ENCODE peak calls at places on chromosomes 13 and 19, in five cellular contexts. One of them, this sample, is unnamed. For H3K9me3, the result is how much of the 10 kb centered on the place peaks cover.

GRCh38 chr19:11019262-11019661 is 58.4 kb downstream of the SMARCA4 start:
- DNase-seq in ovary: no peak
- DNase-seq in BE2C: no peak
- DNase-seq in esophagus squamous epithelium: no peak
- DNase-seq in left lung: no peak
- DNase-seq in this sample: no peak

GRCh38 chr13:112066624-112067004 is 335 bp upstream of the SOX1 start:
- DNase-seq in ovary: peak
- DNase-seq in BE2C: no peak
- DNase-seq in esophagus squamous epithelium: no peak
- DNase-seq in left lung: peak
- DNase-seq in this sample: no peak

GRCh38 chr19:35403116-35403760 is 32.4 kb downstream of the GPR42 start:
- DNase-seq in ovary: no peak
- DNase-seq in BE2C: no peak
- DNase-seq in esophagus squamous epithelium: no peak
- DNase-seq in left lung: no peak
- DNase-seq in this sample: no peak

GRCh38 chr19:9819590-9819898 is 665 bp upstream of the FBXL12 start:
- DNase-seq in ovary: no peak
- DNase-seq in BE2C: no peak
- DNase-seq in esophagus squamous epithelium: no peak
- DNase-seq in left lung: no peak
- DNase-seq in this sample: no peak

GRCh38 chr13:71540098-71540497 is 326.9 kb downstream of the DACH1 start:
- DNase-seq in ovary: no peak
- DNase-seq in BE2C: no peak
- DNase-seq in esophagus squamous epithelium: no peak
- DNase-seq in left lung: no peak
- DNase-seq in this sample: no peak

GRCh38 chr13:97975851-97976550 is 22.5 kb downstream of the IPO5 start:
- DNase-seq in ovary: peak
- DNase-seq in BE2C: peak
- DNase-seq in esophagus squamous epithelium: peak
- DNase-seq in left lung: peak
- DNase-seq in this sample: peak

GRCh38 chr19:58562126-58563033 is 4.0 kb upstream of the UBE2M start:
- DNase-seq in ovary: peak
- DNase-seq in BE2C: peak
- DNase-seq in esophagus squamous epithelium: no peak
- DNase-seq in left lung: peak
- DNase-seq in this sample: no peak

GRCh38 chr19:8445488-8446001 is 770 bp downstream of the HNRNPM start:
- DNase-seq in ovary: peak
- DNase-seq in BE2C: peak
- DNase-seq in esophagus squamous epithelium: no peak
- DNase-seq in left lung: peak
- DNase-seq in this sample: peak

GRCh38 chr13:113669231-113669870 is 2.3 kb downstream of the GRK1 start:
- DNase-seq in ovary: no peak
- DNase-seq in BE2C: peak
- DNase-seq in esophagus squamous epithelium: no peak
- DNase-seq in left lung: no peak
- DNase-seq in this sample: peak

GRCh38 chr13:114303700-114304327 is 10.5 kb upstream of the CHAMP1 start:
- DNase-seq in ovary: no peak
- DNase-seq in BE2C: no peak
- DNase-seq in esophagus squamous epithelium: no peak
- DNase-seq in left lung: no peak
- DNase-seq in this sample: no peak

GRCh38 chr13:111245781-111246384 is 74.6 kb upstream of the TEX29 start:
- DNase-seq in ovary: no peak
- DNase-seq in BE2C: no peak
- DNase-seq in esophagus squamous epithelium: no peak
- DNase-seq in left lung: no peak
- DNase-seq in this sample: no peak

GRCh38 chr13:27679396-27679795 is 57.7 kb downstream of the POLR1D start:
- DNase-seq in ovary: no peak
- DNase-seq in BE2C: no peak
- DNase-seq in esophagus squamous epithelium: no peak
- DNase-seq in left lung: no peak
- DNase-seq in this sample: no peak

GRCh38 chr13:88377852-88378251 is 706.7 kb downstream of the SLITRK5 start:
- DNase-seq in ovary: no peak
- DNase-seq in BE2C: no peak
- DNase-seq in esophagus squamous epithelium: no peak
- DNase-seq in left lung: no peak
- DNase-seq in this sample: no peak

GRCh38 chr13:114177245-114178010 is 1.6 kb upstream of the CFAP97D2 start:
- DNase-seq in ovary: no peak
- DNase-seq in BE2C: no peak
- DNase-seq in esophagus squamous epithelium: no peak
- DNase-seq in left lung: no peak
- DNase-seq in this sample: no peak

GRCh38 chr13:91312324-91312723 is 35.2 kb upstream of the MIR17HG start:
- DNase-seq in ovary: no peak
- DNase-seq in BE2C: no peak
- DNase-seq in esophagus squamous epithelium: no peak
- DNase-seq in left lung: no peak
- DNase-seq in this sample: no peak

GRCh38 chr13:105035092-105035491 is 1500.4 kb downstream of the EFNB2 start:
- DNase-seq in ovary: no peak
- DNase-seq in BE2C: no peak
- DNase-seq in esophagus squamous epithelium: no peak
- DNase-seq in left lung: no peak
- DNase-seq in this sample: no peak

GRCh38 chr19:15812059-15812722 is 3.3 kb downstream of the OR10H1 start:
- DNase-seq in ovary: no peak
- DNase-seq in BE2C: no peak
- DNase-seq in esophagus squamous epithelium: no peak
- DNase-seq in left lung: no peak
- DNase-seq in this sample: no peak

GRCh38 chr19:48616041-48616436 is 1.2 kb upstream of the FAM83E start:
- DNase-seq in ovary: no peak
- DNase-seq in BE2C: no peak
- DNase-seq in esophagus squamous epithelium: no peak
- DNase-seq in left lung: peak
- DNase-seq in this sample: no peak

GRCh38 chr13:94858856-94859811 is 146.8 kb upstream of the SOX21 start:
- DNase-seq in ovary: peak
- DNase-seq in BE2C: no peak
- DNase-seq in esophagus squamous epithelium: no peak
- DNase-seq in left lung: peak
- DNase-seq in this sample: peak

GRCh38 chr19:3276341-3276799 is 51.9 kb downstream of the CELF5 start:
- DNase-seq in ovary: no peak
- DNase-seq in BE2C: peak
- DNase-seq in esophagus squamous epithelium: no peak
- DNase-seq in left lung: no peak
- DNase-seq in this sample: no peak

GRCh38 chr19:9354651-9355050 is 8.2 kb upstream of the ZNF177 start:
- DNase-seq in ovary: no peak
- DNase-seq in BE2C: no peak
- DNase-seq in esophagus squamous epithelium: no peak
- DNase-seq in left lung: no peak
- DNase-seq in this sample: no peak

GRCh38 chr19:14525729-14526128 is 3.7 kb upstream of the TECR start:
- DNase-seq in ovary: no peak
- DNase-seq in BE2C: no peak
- DNase-seq in esophagus squamous epithelium: no peak
- DNase-seq in left lung: no peak
- DNase-seq in this sample: no peak

GRCh38 chr13:113881614-113882265 is 17.9 kb upstream of the GAS6 start:
- DNase-seq in ovary: no peak
- DNase-seq in BE2C: no peak
- DNase-seq in esophagus squamous epithelium: no peak
- DNase-seq in left lung: no peak
- DNase-seq in this sample: peak

GRCh38 chr19:47280183-47280797 is 5.6 kb downstream of the INAFM1 start:
- DNase-seq in ovary: no peak
- DNase-seq in BE2C: peak
- DNase-seq in esophagus squamous epithelium: no peak
- DNase-seq in left lung: no peak
- DNase-seq in this sample: peak

GRCh38 chr19:52094526-52094925 is 1.0 kb downstream of the ZNF841 start:
- DNase-seq in ovary: no peak
- DNase-seq in BE2C: no peak
- DNase-seq in esophagus squamous epithelium: no peak
- DNase-seq in left lung: no peak
- DNase-seq in this sample: no peak

GRCh38 chr13:48493076-48493765 is 39.7 kb downstream of the RCBTB2 start:
- DNase-seq in ovary: no peak
- DNase-seq in BE2C: no peak
- DNase-seq in esophagus squamous epithelium: no peak
- DNase-seq in left lung: no peak
- DNase-seq in this sample: no peak

GRCh38 chr13:78998736-78999135 is 339.8 kb upstream of the OBI1 start:
- DNase-seq in ovary: no peak
- DNase-seq in BE2C: no peak
- DNase-seq in esophagus squamous epithelium: no peak
- DNase-seq in left lung: no peak
- DNase-seq in this sample: no peak

GRCh38 chr19:49546825-49547565 is 19.2 kb downstream of the RCN3 start:
- DNase-seq in ovary: peak
- DNase-seq in BE2C: peak
- DNase-seq in esophagus squamous epithelium: no peak
- DNase-seq in left lung: no peak
- DNase-seq in this sample: peak

GRCh38 chr19:16928916-16929315 is 40.1 kb downstream of the F2RL3 start:
- DNase-seq in ovary: no peak
- DNase-seq in BE2C: no peak
- DNase-seq in esophagus squamous epithelium: no peak
- DNase-seq in left lung: no peak
- DNase-seq in this sample: no peak

GRCh38 chr19:46913852-46914430 is 53.1 kb downstream of the ARHGAP35 start:
- DNase-seq in ovary: no peak
- DNase-seq in BE2C: no peak
- DNase-seq in esophagus squamous epithelium: no peak
- DNase-seq in left lung: no peak
- DNase-seq in this sample: no peak

GRCh38 chr19:14118165-14119051 is 846 bp upstream of the PRKACA start:
- DNase-seq in ovary: peak
- DNase-seq in BE2C: peak
- DNase-seq in esophagus squamous epithelium: peak
- DNase-seq in left lung: peak
- DNase-seq in this sample: peak

GRCh38 chr13:41019027-41019487 is at the start of gene ELF1:
- DNase-seq in ovary: peak
- DNase-seq in BE2C: no peak
- DNase-seq in esophagus squamous epithelium: peak
- DNase-seq in left lung: no peak
- DNase-seq in this sample: no peak

GRCh38 chr19:2186071-2186846 is 22.5 kb downstream of the DOT1L start:
- DNase-seq in ovary: peak
- DNase-seq in BE2C: no peak
- DNase-seq in esophagus squamous epithelium: no peak
- DNase-seq in left lung: no peak
- DNase-seq in this sample: peak

GRCh38 chr19:1754651-1755466 is 1.6 kb downstream of the ONECUT3 start:
- DNase-seq in ovary: no peak
- DNase-seq in BE2C: no peak
- DNase-seq in esophagus squamous epithelium: no peak
- DNase-seq in left lung: peak
- DNase-seq in this sample: no peak

GRCh38 chr19:19259741-19260140 is 13.4 kb downstream of the TM6SF2 start:
- DNase-seq in ovary: no peak
- DNase-seq in BE2C: peak
- DNase-seq in esophagus squamous epithelium: no peak
- DNase-seq in left lung: no peak
- DNase-seq in this sample: no peak

GRCh38 chr19:28737021-28737525 is 475.9 kb downstream of the UQCRFS1 start:
- DNase-seq in ovary: no peak
- DNase-seq in BE2C: no peak
- DNase-seq in esophagus squamous epithelium: no peak
- DNase-seq in left lung: no peak
- DNase-seq in this sample: no peak

GRCh38 chr19:33403221-33403972 is 29.9 kb downstream of the CEBPG start:
- DNase-seq in ovary: peak
- DNase-seq in BE2C: peak
- DNase-seq in esophagus squamous epithelium: no peak
- DNase-seq in left lung: peak
- DNase-seq in this sample: no peak

GRCh38 chr13:43682698-43683097 is 104.1 kb downstream of the ENOX1 start:
- DNase-seq in ovary: no peak
- DNase-seq in BE2C: no peak
- DNase-seq in esophagus squamous epithelium: no peak
- DNase-seq in left lung: no peak
- DNase-seq in this sample: no peak
- H3K9me3 ChIP-seq in ovary: under half
- H3K9me3 ChIP-seq in BE2C: under half
- H3K9me3 ChIP-seq in esophagus squamous epithelium: under half
- H3K9me3 ChIP-seq in left lung: under half
- H3K9me3 ChIP-seq in this sample: under half

DNA sequence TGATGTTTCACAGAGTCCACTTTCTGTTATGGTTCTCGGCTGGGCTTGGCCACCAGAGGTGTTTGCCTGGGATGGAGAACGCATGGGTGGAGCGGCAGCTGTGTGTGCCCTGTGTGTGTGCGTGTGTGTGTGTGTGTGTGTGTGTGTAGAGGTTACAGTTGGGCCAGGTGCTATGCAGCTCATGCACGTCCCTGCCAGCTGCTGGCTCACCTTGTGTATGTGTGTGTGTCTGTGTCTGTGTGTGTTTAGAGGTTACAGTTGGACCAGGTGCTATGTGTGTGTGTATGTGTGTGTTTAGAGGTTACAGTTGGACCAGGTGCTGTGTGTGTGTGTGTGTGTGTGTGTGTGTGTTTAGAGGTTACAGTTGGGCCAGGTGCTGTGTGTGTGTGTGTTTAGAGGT is 33.0 kb upstream of the PEG3 start:
- DNase-seq in ovary: no peak
- DNase-seq in BE2C: no peak
- DNase-seq in esophagus squamous epithelium: no peak
- DNase-seq in left lung: no peak
- DNase-seq in this sample: no peak
- H3K9me3 ChIP-seq in ovary: under half
- H3K9me3 ChIP-seq in BE2C: under half
- H3K9me3 ChIP-seq in esophagus squamous epithelium: under half
- H3K9me3 ChIP-seq in left lung: under half
- H3K9me3 ChIP-seq in this sample: under half

GRCh38 chr19:23531231-23531790 is 136.0 kb upstream of the ZNF91 start:
- DNase-seq in ovary: no peak
- DNase-seq in BE2C: no peak
- DNase-seq in esophagus squamous epithelium: no peak
- DNase-seq in left lung: no peak
- DNase-seq in this sample: no peak
- H3K9me3 ChIP-seq in ovary: under half
- H3K9me3 ChIP-seq in BE2C: under half
- H3K9me3 ChIP-seq in esophagus squamous epithelium: under half
- H3K9me3 ChIP-seq in left lung: under half
- H3K9me3 ChIP-seq in this sample: under half

DNA sequence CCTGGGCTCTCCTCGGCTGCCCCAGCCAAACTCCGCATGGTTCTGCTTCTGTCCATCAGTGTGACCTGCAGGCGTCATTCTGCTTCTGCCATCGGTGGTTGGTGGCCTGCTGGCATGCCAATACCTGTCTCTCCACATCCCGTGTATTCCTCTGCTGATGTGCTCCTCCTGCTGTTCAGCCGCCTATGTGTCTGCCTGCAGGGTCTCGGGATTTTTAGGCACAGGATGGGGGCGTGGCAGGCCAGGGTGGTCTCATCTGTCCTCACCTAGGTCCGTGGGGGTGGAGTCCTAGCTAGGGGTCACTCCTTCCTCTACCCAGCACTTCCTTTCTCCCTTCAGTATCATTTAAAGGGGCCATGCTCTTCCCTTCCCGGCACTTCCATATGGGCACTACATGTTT is 33.0 kb upstream of the SGCG start:
- DNase-seq in ovary: no peak
- DNase-seq in BE2C: no peak
- DNase-seq in esophagus squamous epithelium: no peak
- DNase-seq in left lung: no peak
- DNase-seq in this sample: no peak
- H3K9me3 ChIP-seq in ovary: under half
- H3K9me3 ChIP-seq in BE2C: under half
- H3K9me3 ChIP-seq in esophagus squamous epithelium: under half
- H3K9me3 ChIP-seq in left lung: under half
- H3K9me3 ChIP-seq in this sample: under half

This sample was measured in uterus.